ENCODE peak calls at places on chromosomes 4 and X, in four cellular contexts. Q, O, T and A are unnamed samples.

GRCh38 chrX:29196501-29196900 is 609.3 kb downstream of the IL1RAPL1 start:
- DNase-seq in O (no peak), Q (peak; percentile 11), T (no peak), A (no peak)

GRCh38 chr4:176840166-176840565 is 47.4 kb upstream of the VEGFC start:
- DNase-seq in O (peak; percentile 12), T (no peak), Q (no peak), A (no peak)

GRCh38 chrX:151984328-151984727 is 9.9 kb upstream of the GABRE start:
- DNase-seq in O (peak; percentile 84), Q (no peak), T (no peak), A (peak; percentile 94)

GRCh38 chr4:159229164-159229563 is 126.3 kb downstream of the RAPGEF2 start:
- DNase-seq in O (peak; percentile 54), T (peak; percentile 57), Q (peak; percentile 84), A (peak; percentile 51)

GRCh38 chr4:134313591-134313990 is 112.0 kb upstream of the PABPC4L start:
- DNase-seq in T (no peak), O (no peak), Q (no peak), A (peak; percentile 2)

GRCh38 chrX:115560211-115560977 is 580 bp upstream of the PLS3 start:
- DNase-seq in O (peak; percentile 81), T (no peak), Q (no peak), A (peak; percentile 70)

GRCh38 chr4:186297013-186297645 is 31.1 kb downstream of the F11 start:
- DNase-seq in T (peak; percentile 79), Q (peak; percentile 56), O (peak; percentile 29), A (peak; percentile 51)

GRCh38 chr4:184298255-184298654 is 80.6 kb upstream of the ENPP6 start:
- DNase-seq in T (no peak), O (no peak), Q (peak; percentile 47), A (no peak)

GRCh38 chr4:82790060-82790660 is 8.4 kb downstream of the SCD5 start:
- DNase-seq in Q (no peak), O (no peak), T (no peak), A (no peak)

GRCh38 chrX:113222305-113222704 is 381.7 kb upstream of the AMOT start:
- DNase-seq in Q (no peak), T (no peak), O (no peak), A (no peak)

GRCh38 chrX:56805399-56805798 is 76.4 kb downstream of the NBDY start:
- DNase-seq in T (no peak), Q (no peak), O (no peak), A (no peak)

GRCh38 chrX:154452823-154453222 is 5.3 kb upstream of the PLXNA3 start:
- DNase-seq in Q (no peak), O (no peak), T (no peak), A (no peak)

GRCh38 chr4:10015140-10015753 is 6.0 kb downstream of the SLC2A9 start:
- DNase-seq in Q (peak; percentile 72), O (no peak), T (peak; percentile 26), A (peak; percentile 52)

GRCh38 chr4:141022221-141022760 is 111.0 kb downstream of the RNF150 start:
- DNase-seq in O (no peak), Q (no peak), T (peak; percentile 25), A (no peak)

GRCh38 chr4:56637791-56638190 is 43.3 kb downstream of the HOPX start:
- DNase-seq in T (no peak), Q (no peak), O (no peak), A (peak; percentile 5)

GRCh38 chrX:119885554-119886428 is 9.9 kb upstream of the AKAP14 start:
- DNase-seq in T (peak; percentile 47), O (no peak), Q (no peak), A (no peak)

GRCh38 chrX:19272452-19272851 is 71.3 kb upstream of the PDHA1 start:
- DNase-seq in Q (no peak), O (peak; percentile 26), T (no peak), A (no peak)

GRCh38 chrX:135112096-135112729 is 8.1 kb downstream of the ETDB start:
- DNase-seq in T (peak; percentile 54), Q (peak; percentile 31), O (peak; percentile 23), A (peak; percentile 39)

GRCh38 chr4:153432971-153433752 is 33.0 kb upstream of the TMEM131L start:
- DNase-seq in T (peak; percentile 81), O (peak; percentile 94), Q (peak; percentile 38), A (peak; percentile 45)

GRCh38 chr4:142474398-142475087 is 371.6 kb downstream of the INPP4B start:
- DNase-seq in O (peak; percentile 95), Q (no peak), T (no peak), A (no peak)

GRCh38 chr4:133476064-133476463 is 327.0 kb downstream of the PCDH10 start:
- DNase-seq in T (no peak), Q (no peak), O (no peak), A (no peak)

GRCh38 chr4:1711906-1712215 is 258 bp downstream of the SLBP start:
- DNase-seq in O (no peak), T (peak; percentile 36), Q (no peak), A (no peak)

GRCh38 chr4:73573794-73574528 is 46.3 kb downstream of the RASSF6 start:
- DNase-seq in Q (peak; percentile 91), O (peak; percentile 52), T (peak; percentile 73), A (peak; percentile 73)

GRCh38 chr4:113539408-113539807 is 222.1 kb downstream of the CAMK2D start:
- DNase-seq in O (peak; percentile 39), Q (no peak), T (no peak), A (no peak)

GRCh38 chrX:138765061-138765460 is 53.5 kb upstream of the FGF13 start:
- DNase-seq in Q (no peak), O (peak; percentile 55), T (peak; percentile 21), A (no peak)

GRCh38 chrX:31293409-31293808 is 221.6 kb upstream of the FTHL17 start:
- DNase-seq in T (no peak), Q (no peak), O (no peak), A (peak; percentile 13)

GRCh38 chrX:482192-482701 is 95.5 kb upstream of the PPP2R3B start:
- DNase-seq in T (no peak), Q (peak; percentile 24), O (no peak), A (no peak)

DNA sequence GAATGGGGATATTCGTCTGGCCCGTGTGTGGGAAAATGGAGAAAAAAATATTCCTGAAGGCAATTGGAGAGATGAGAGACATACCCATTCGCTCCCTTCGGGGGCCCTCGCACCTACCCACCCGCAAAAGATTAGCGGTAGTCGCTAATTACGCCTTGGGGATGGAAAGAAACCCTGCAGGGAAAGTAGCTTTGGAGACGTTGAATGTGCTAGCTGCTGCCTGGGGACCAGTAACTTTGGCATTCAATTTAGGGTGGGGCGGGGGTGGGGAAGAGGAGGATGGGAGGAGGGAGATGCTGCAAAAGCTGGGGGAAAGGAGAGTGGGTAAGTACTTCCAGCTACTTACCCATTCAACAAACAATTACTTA is 407 bp upstream of the ZC4H2 start:
- DNase-seq in Q (peak; percentile 48), O (no peak), T (no peak), A (no peak)
- H3K4me3 ChIP-seq in Q (peak overlapping the region; percentile 68), O (peak overlapping the region; percentile 25), T (no peak overlapping the region), A (peak overlapping the region; percentile 93)

GRCh38 chr4:8857682-8858187 is 13.9 kb downstream of the HMX1 start:
- DNase-seq in Q (peak; percentile 42), T (no peak), O (no peak), A (no peak)

GRCh38 chr4:8858925-8859210 is 12.8 kb downstream of the HMX1 start:
- DNase-seq in T (no peak), O (no peak), Q (no peak), A (no peak)

GRCh38 chr4:8858188-8858924 is 13.3 kb downstream of the HMX1 start:
- DNase-seq in O (no peak), Q (peak; percentile 62), T (peak; percentile 28), A (no peak)

GRCh38 chr4:8855781-8856245 is 15.8 kb downstream of the HMX1 start:
- DNase-seq in T (no peak), O (no peak), Q (peak; percentile 91), A (no peak)

DNA sequence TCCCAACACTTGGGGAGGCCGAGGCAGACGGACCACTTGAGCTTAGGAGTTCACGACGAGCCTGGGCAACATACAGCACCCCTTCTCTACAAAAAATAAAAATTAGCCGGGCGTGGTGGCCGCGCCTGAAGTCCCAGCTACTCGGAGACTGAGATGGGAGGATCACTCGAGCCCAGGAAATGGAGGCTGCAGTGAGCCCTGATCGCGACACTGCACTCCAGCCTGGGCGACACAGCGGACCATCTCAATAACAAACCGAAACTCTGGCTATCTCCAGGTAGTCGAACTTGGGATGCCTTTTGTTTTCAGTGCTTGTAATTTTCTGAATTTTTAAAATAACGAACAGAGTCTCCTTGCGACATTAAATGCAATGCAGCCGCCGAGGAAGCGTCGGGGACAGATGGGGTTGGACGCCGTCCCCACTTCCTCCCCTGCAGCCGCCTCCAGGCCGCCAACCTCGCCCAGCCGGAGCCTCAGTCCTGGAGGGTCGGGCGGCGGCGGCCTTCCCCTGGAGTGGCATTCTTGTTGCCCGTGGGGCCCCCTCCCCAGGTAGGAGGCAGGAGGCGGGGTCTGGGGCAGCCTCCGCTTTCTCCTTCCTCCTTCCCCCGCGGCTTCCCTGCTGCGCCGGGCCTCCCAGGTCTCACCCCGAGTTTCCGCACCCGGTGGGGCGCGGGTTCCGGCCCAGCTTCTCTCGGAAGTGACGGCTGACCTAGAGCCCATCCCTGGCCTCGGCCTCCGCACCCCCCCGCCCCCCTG is 14.6 kb downstream of the HMX1 start:
- DNase-seq in O (no peak), Q (peak; percentile 53), T (no peak), A (no peak)
- TF ChIP-seq EZH2 in O (no peak), Q (peak; percentile 83), T (peak; percentile 0), A (peak; percentile 82)

GRCh38 chr4:157204634-157205244 is 15.8 kb upstream of the GRIA2 start:
- DNase-seq in T (peak; percentile 37), Q (peak; percentile 51), O (no peak), A (no peak)
- TF ChIP-seq CTCF in T (peak; percentile 62), Q (peak; percentile 65), O (peak; percentile 58), A (peak; percentile 49)

GRCh38 chr4:179597301-179597700 is 2155.1 kb upstream of the AGA start:
- DNase-seq in O (no peak), Q (peak; percentile 62), T (no peak), A (no peak)
- H3K4me3 ChIP-seq in O (no peak overlapping the region), Q (no peak overlapping the region), T (no peak overlapping the region), A (no peak overlapping the region)

GRCh38 chr4:18021470-18021719 is 160 bp downstream of the LCORL start:
- DNase-seq in T (no peak), O (no peak), Q (no peak), A (no peak)
- TF ChIP-seq EZH2 in T (no peak), O (no peak), Q (no peak), A (no peak)